ENCODE peak calls at places on chromosome 6, in eight cellular contexts. One of them, this sample, is unnamed.

GRCh38 chr6:71420693-71421328 is 132.2 kb downstream of the OGFRL1 start:
- DNase-seq in HepG2: no peak
- DNase-seq in A549: peak; percentile 91
- DNase-seq in upper lobe of left lung: peak; percentile 95
- DNase-seq in stomach: peak; percentile 95
- DNase-seq in SK-N-SH: peak; percentile 92
- DNase-seq in ovary: peak; percentile 93
- DNase-seq in tibial nerve: peak; percentile 90
- DNase-seq in this sample: peak; percentile 99

GRCh38 chr6:22575190-22575589 is 5.8 kb downstream of the HDGFL1 start:
- DNase-seq in ovary: no peak
- DNase-seq in A549: no peak
- DNase-seq in tibial nerve: no peak
- DNase-seq in stomach: no peak
- DNase-seq in HepG2: no peak
- DNase-seq in SK-N-SH: no peak
- DNase-seq in upper lobe of left lung: no peak
- DNase-seq in this sample: no peak

GRCh38 chr6:117487831-117488230 is 5.4 kb downstream of the DCBLD1 start:
- DNase-seq in ovary: no peak
- DNase-seq in tibial nerve: no peak
- DNase-seq in A549: no peak
- DNase-seq in HepG2: no peak
- DNase-seq in upper lobe of left lung: no peak
- DNase-seq in SK-N-SH: no peak
- DNase-seq in stomach: no peak
- DNase-seq in this sample: no peak

GRCh38 chr6:128806274-128806673 is 76.7 kb upstream of the LAMA2 start:
- DNase-seq in ovary: no peak
- DNase-seq in A549: no peak
- DNase-seq in SK-N-SH: no peak
- DNase-seq in tibial nerve: no peak
- DNase-seq in HepG2: no peak
- DNase-seq in stomach: no peak
- DNase-seq in upper lobe of left lung: no peak
- DNase-seq in this sample: peak; percentile 54

GRCh38 chr6:53373638-53374037 is 24.9 kb upstream of the ELOVL5 start:
- DNase-seq in SK-N-SH: no peak
- DNase-seq in HepG2: no peak
- DNase-seq in ovary: no peak
- DNase-seq in A549: no peak
- DNase-seq in stomach: no peak
- DNase-seq in upper lobe of left lung: no peak
- DNase-seq in tibial nerve: no peak
- DNase-seq in this sample: no peak

GRCh38 chr6:94510877-94511276 is 1066.5 kb upstream of the MANEA start:
- DNase-seq in tibial nerve: no peak
- DNase-seq in HepG2: no peak
- DNase-seq in stomach: no peak
- DNase-seq in ovary: no peak
- DNase-seq in SK-N-SH: peak; percentile 5
- DNase-seq in upper lobe of left lung: peak; percentile 41
- DNase-seq in A549: no peak
- DNase-seq in this sample: peak; percentile 57

GRCh38 chr6:166781331-166781730 is 154.3 kb upstream of the RPS6KA2 start:
- DNase-seq in ovary: no peak
- DNase-seq in tibial nerve: no peak
- DNase-seq in SK-N-SH: no peak
- DNase-seq in upper lobe of left lung: no peak
- DNase-seq in A549: no peak
- DNase-seq in stomach: no peak
- DNase-seq in HepG2: no peak
- DNase-seq in this sample: no peak

GRCh38 chr6:133947302-133947900 is 5.6 kb upstream of the TBPL1 start:
- DNase-seq in stomach: peak; percentile 69
- DNase-seq in HepG2: no peak
- DNase-seq in A549: no peak
- DNase-seq in upper lobe of left lung: no peak
- DNase-seq in ovary: no peak
- DNase-seq in SK-N-SH: no peak
- DNase-seq in tibial nerve: no peak
- DNase-seq in this sample: no peak

GRCh38 chr6:33516726-33517125 is 62.4 kb downstream of the ZBTB9 start:
- DNase-seq in stomach: no peak
- DNase-seq in ovary: no peak
- DNase-seq in upper lobe of left lung: no peak
- DNase-seq in A549: no peak
- DNase-seq in SK-N-SH: no peak
- DNase-seq in tibial nerve: no peak
- DNase-seq in HepG2: no peak
- DNase-seq in this sample: no peak

GRCh38 chr6:26064619-26065257 is 22.5 kb upstream of the HFE start:
- DNase-seq in ovary: no peak
- DNase-seq in stomach: no peak
- DNase-seq in upper lobe of left lung: no peak
- DNase-seq in tibial nerve: no peak
- DNase-seq in SK-N-SH: peak; percentile 46
- DNase-seq in HepG2: peak; percentile 68
- DNase-seq in A549: peak; percentile 59
- DNase-seq in this sample: no peak

GRCh38 chr6:154555075-154555677 is 44.7 kb upstream of the CNKSR3 start:
- DNase-seq in A549: peak; percentile 61
- DNase-seq in SK-N-SH: peak; percentile 35
- DNase-seq in upper lobe of left lung: no peak
- DNase-seq in ovary: no peak
- DNase-seq in stomach: no peak
- DNase-seq in HepG2: no peak
- DNase-seq in tibial nerve: no peak
- DNase-seq in this sample: no peak

GRCh38 chr6:53794073-53794719 is 609 bp upstream of the LRRC1 start:
- DNase-seq in SK-N-SH: peak; percentile 55
- DNase-seq in ovary: peak; percentile 49
- DNase-seq in HepG2: peak; percentile 81
- DNase-seq in tibial nerve: peak; percentile 42
- DNase-seq in upper lobe of left lung: peak; percentile 92
- DNase-seq in stomach: peak; percentile 74
- DNase-seq in A549: peak; percentile 70
- DNase-seq in this sample: peak; percentile 86

GRCh38 chr6:136959471-136959891 is 37.4 kb downstream of the SLC35D3 start:
- DNase-seq in ovary: no peak
- DNase-seq in tibial nerve: no peak
- DNase-seq in A549: no peak
- DNase-seq in upper lobe of left lung: peak; percentile 56
- DNase-seq in stomach: peak; percentile 34
- DNase-seq in HepG2: no peak
- DNase-seq in SK-N-SH: peak; percentile 36
- DNase-seq in this sample: no peak

GRCh38 chr6:124676033-124676432 is 286.2 kb upstream of the RNF217 start:
- DNase-seq in upper lobe of left lung: no peak
- DNase-seq in tibial nerve: no peak
- DNase-seq in SK-N-SH: no peak
- DNase-seq in ovary: no peak
- DNase-seq in HepG2: no peak
- DNase-seq in A549: no peak
- DNase-seq in stomach: no peak
- DNase-seq in this sample: no peak

GRCh38 chr6:80210618-80211017 is 104.1 kb downstream of the BCKDHB start:
- DNase-seq in ovary: no peak
- DNase-seq in HepG2: no peak
- DNase-seq in tibial nerve: no peak
- DNase-seq in SK-N-SH: peak; percentile 42
- DNase-seq in stomach: no peak
- DNase-seq in A549: no peak
- DNase-seq in upper lobe of left lung: no peak
- DNase-seq in this sample: peak; percentile 83

GRCh38 chr6:169583867-169584541 is 117.8 kb downstream of the WDR27 start:
- DNase-seq in upper lobe of left lung: no peak
- DNase-seq in stomach: no peak
- DNase-seq in ovary: no peak
- DNase-seq in A549: no peak
- DNase-seq in tibial nerve: no peak
- DNase-seq in HepG2: no peak
- DNase-seq in SK-N-SH: no peak
- DNase-seq in this sample: no peak

GRCh38 chr6:119173249-119174084 is 95.0 kb upstream of the FAM184A start:
- DNase-seq in upper lobe of left lung: no peak
- DNase-seq in SK-N-SH: no peak
- DNase-seq in stomach: no peak
- DNase-seq in ovary: no peak
- DNase-seq in tibial nerve: no peak
- DNase-seq in HepG2: peak; percentile 91
- DNase-seq in A549: no peak
- DNase-seq in this sample: no peak

GRCh38 chr6:33215761-33216649 is 7.7 kb downstream of the RING1 start:
- DNase-seq in HepG2: no peak
- DNase-seq in A549: no peak
- DNase-seq in SK-N-SH: no peak
- DNase-seq in tibial nerve: no peak
- DNase-seq in stomach: no peak
- DNase-seq in ovary: no peak
- DNase-seq in upper lobe of left lung: no peak
- DNase-seq in this sample: peak; percentile 51

DNA sequence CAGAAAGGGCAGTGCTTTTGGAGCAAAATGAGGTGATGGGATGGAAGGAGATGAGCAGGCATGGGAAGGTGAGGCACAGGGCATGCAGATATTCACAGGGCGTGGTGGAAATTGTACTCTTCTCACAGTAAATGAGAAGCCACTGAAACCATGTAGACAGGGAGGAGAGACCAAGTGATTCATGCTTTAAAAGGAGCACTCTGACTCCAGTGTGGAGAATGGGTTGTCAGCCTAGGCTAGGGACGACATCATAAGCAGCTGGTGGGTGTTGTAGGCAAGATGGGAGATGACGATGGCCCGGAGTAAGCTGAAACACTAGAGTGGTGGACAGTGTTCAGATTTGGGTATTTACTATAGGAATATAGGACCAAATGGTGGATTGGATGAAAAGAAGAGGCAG is 18.4 kb downstream of the PDE7B start:
- DNase-seq in SK-N-SH: no peak
- DNase-seq in HepG2: no peak
- DNase-seq in tibial nerve: no peak
- DNase-seq in ovary: no peak
- DNase-seq in A549: no peak
- DNase-seq in upper lobe of left lung: no peak
- DNase-seq in stomach: no peak
- DNase-seq in this sample: no peak
- TF ChIP-seq EP300 in SK-N-SH: no peak
- TF ChIP-seq EP300 in HepG2: no peak
- TF ChIP-seq EP300 in tibial nerve: no peak
- TF ChIP-seq EP300 in ovary: no peak
- TF ChIP-seq EP300 in A549: no peak
- TF ChIP-seq EP300 in upper lobe of left lung: no peak
- TF ChIP-seq EP300 in stomach: no peak
- TF ChIP-seq EP300 in this sample: no peak

GRCh38 chr6:108581237-108581931 is 20.7 kb downstream of the FOXO3 start:
- DNase-seq in HepG2: no peak
- DNase-seq in stomach: no peak
- DNase-seq in A549: no peak
- DNase-seq in SK-N-SH: peak; percentile 55
- DNase-seq in tibial nerve: no peak
- DNase-seq in ovary: peak; percentile 57
- DNase-seq in upper lobe of left lung: no peak
- DNase-seq in this sample: peak; percentile 85
- H3K4me3 ChIP-seq in HepG2: no peak overlapping the region
- H3K4me3 ChIP-seq in stomach: no peak overlapping the region
- H3K4me3 ChIP-seq in A549: no peak overlapping the region
- H3K4me3 ChIP-seq in SK-N-SH: peak overlapping the region; percentile 21
- H3K4me3 ChIP-seq in tibial nerve: no peak overlapping the region
- H3K4me3 ChIP-seq in ovary: peak overlapping the region; percentile 6
- H3K4me3 ChIP-seq in upper lobe of left lung: no peak overlapping the region
- H3K4me3 ChIP-seq in this sample: no peak overlapping the region

DNA sequence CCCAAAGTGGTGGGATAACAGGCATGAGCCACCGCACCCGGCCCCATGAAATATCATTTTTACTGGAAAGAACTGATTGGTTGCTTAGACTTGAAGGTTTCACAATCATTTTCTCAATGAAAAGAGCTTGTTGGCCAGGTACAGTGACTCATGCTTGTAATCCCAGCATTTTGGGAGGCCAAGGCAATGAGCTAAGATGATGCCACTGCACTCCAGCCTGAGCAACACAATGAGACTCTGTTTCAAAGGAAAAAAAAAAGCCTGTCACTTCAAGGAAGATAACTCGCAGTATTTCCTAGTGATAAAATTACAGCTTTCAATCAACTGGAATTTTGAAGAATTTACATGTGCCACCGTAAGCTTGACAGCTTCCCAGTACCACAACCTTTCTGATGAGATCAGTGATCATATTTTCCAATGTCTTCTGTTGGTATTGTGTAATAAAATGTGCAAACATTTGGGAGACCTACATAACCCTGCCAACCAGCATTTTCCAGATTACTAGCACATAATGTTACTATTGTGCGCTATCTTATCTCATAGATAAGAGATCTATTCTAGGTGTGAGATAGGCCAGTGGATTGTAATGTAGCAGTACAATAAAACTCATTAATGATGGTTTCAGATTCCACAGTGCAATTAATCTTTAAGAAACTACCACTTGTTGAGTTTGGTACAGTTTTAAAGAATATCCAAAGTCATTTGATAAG is 7.2 kb downstream of the PNLDC1 start:
- DNase-seq in SK-N-SH: no peak
- DNase-seq in ovary: no peak
- DNase-seq in upper lobe of left lung: no peak
- DNase-seq in HepG2: peak; percentile 75
- DNase-seq in stomach: no peak
- DNase-seq in A549: no peak
- DNase-seq in tibial nerve: no peak
- DNase-seq in this sample: no peak
- TF ChIP-seq EP300 in SK-N-SH: no peak
- TF ChIP-seq EP300 in ovary: no peak
- TF ChIP-seq EP300 in upper lobe of left lung: no peak
- TF ChIP-seq EP300 in HepG2: no peak
- TF ChIP-seq EP300 in stomach: no peak
- TF ChIP-seq EP300 in A549: no peak
- TF ChIP-seq EP300 in tibial nerve: no peak
- TF ChIP-seq EP300 in this sample: no peak

GRCh38 chr6:83518946-83519489 is 6.7 kb downstream of the PRSS35 start:
- DNase-seq in upper lobe of left lung: no peak
- DNase-seq in HepG2: no peak
- DNase-seq in A549: peak; percentile 4
- DNase-seq in ovary: no peak
- DNase-seq in stomach: no peak
- DNase-seq in tibial nerve: no peak
- DNase-seq in SK-N-SH: peak; percentile 37
- DNase-seq in this sample: no peak

GRCh38 chr6:83511901-83512681 is at the start of gene PRSS35:
- DNase-seq in ovary: peak; percentile 76
- DNase-seq in upper lobe of left lung: peak; percentile 89
- DNase-seq in HepG2: peak; percentile 7
- DNase-seq in A549: peak; percentile 57
- DNase-seq in SK-N-SH: peak; percentile 77
- DNase-seq in stomach: peak; percentile 47
- DNase-seq in tibial nerve: no peak
- DNase-seq in this sample: no peak

GRCh38 chr6:83517500-83517899 is 5.2 kb downstream of the PRSS35 start:
- DNase-seq in tibial nerve: no peak
- DNase-seq in A549: no peak
- DNase-seq in HepG2: no peak
- DNase-seq in SK-N-SH: no peak
- DNase-seq in upper lobe of left lung: no peak
- DNase-seq in ovary: no peak
- DNase-seq in stomach: no peak
- DNase-seq in this sample: no peak

GRCh38 chr6:83509416-83509815 is 2.9 kb upstream of the PRSS35 start:
- DNase-seq in upper lobe of left lung: no peak
- DNase-seq in ovary: no peak
- DNase-seq in HepG2: no peak
- DNase-seq in SK-N-SH: no peak
- DNase-seq in stomach: no peak
- DNase-seq in A549: no peak
- DNase-seq in tibial nerve: no peak
- DNase-seq in this sample: no peak

GRCh38 chr6:83514877-83515466 is 2.6 kb downstream of the PRSS35 start:
- DNase-seq in upper lobe of left lung: no peak
- DNase-seq in SK-N-SH: peak; percentile 50
- DNase-seq in ovary: no peak
- DNase-seq in stomach: no peak
- DNase-seq in tibial nerve: no peak
- DNase-seq in HepG2: peak; percentile 29
- DNase-seq in A549: peak; percentile 57
- DNase-seq in this sample: no peak
- H3K4me3 ChIP-seq in upper lobe of left lung: no peak overlapping the region
- H3K4me3 ChIP-seq in SK-N-SH: no peak overlapping the region
- H3K4me3 ChIP-seq in ovary: no peak overlapping the region
- H3K4me3 ChIP-seq in stomach: no peak overlapping the region
- H3K4me3 ChIP-seq in tibial nerve: no peak overlapping the region
- H3K4me3 ChIP-seq in HepG2: no peak overlapping the region
- H3K4me3 ChIP-seq in A549: no peak overlapping the region
- H3K4me3 ChIP-seq in this sample: no peak overlapping the region

This sample was measured in sigmoid colon.